ENCODE peak calls at places on chromosomes 13 and 19, in seven cellular contexts. A is amygdala, L is RWPE1, H is NCI-H2171 treated with DMSO at 0.1 percent for 48 hours, V is NCI-H1105 treated with DMSO at 0.1 percent for 48 hours, G is SW480, W is MV-4-11. X is an unnamed sample.
A peak's percentile ranks its signal among the peaks of the same experiment; 100 is the strongest.

GRCh38 chr13:24045456-24045996 is 115.0 kb upstream of the SPATA13 start:
- DNase-seq in A (no peak), L (no peak), H (no peak), V (no peak), G (no peak), W (no peak), X (no peak)

GRCh38 chr19:43763473-43763939 is 8.7 kb upstream of the SMG9 start:
- DNase-seq in A (no peak), L (no peak), H (no peak), V (no peak), G (no peak), W (peak; percentile 67), X (no peak)

GRCh38 chr19:55525289-55526101 is 11.4 kb downstream of the SBK2 start:
- DNase-seq in A (no peak), L (no peak), H (no peak), V (no peak), G (no peak), W (no peak), X (no peak)

GRCh38 chr13:106262886-106263285 is 272.6 kb downstream of the EFNB2 start:
- DNase-seq in A (no peak), L (no peak), H (no peak), V (no peak), G (peak; percentile 34), W (no peak), X (no peak)

GRCh38 chr13:112510002-112510780 is 77.8 kb downstream of the TUBGCP3 start:
- DNase-seq in A (peak; percentile 18), L (peak; percentile 29), H (peak; percentile 34), V (peak; percentile 64), G (peak; percentile 59), W (peak; percentile 35), X (no peak)

GRCh38 chr13:91464336-91464735 is 65.9 kb downstream of the GPC5 start:
- DNase-seq in A (no peak), L (no peak), H (no peak), V (no peak), G (no peak), W (no peak), X (no peak)

GRCh38 chr19:33904681-33905080 is 108.0 kb downstream of the KCTD15 start:
- DNase-seq in A (no peak), L (peak; percentile 35), H (no peak), V (no peak), G (peak; percentile 70), W (no peak), X (no peak)

GRCh38 chr13:94339116-94339687 is 140.3 kb downstream of the DCT start:
- DNase-seq in A (no peak), L (no peak), H (no peak), V (no peak), G (no peak), W (no peak), X (no peak)

GRCh38 chr19:33208904-33209843 is 15.0 kb downstream of the LRP3 start:
- DNase-seq in A (peak; percentile 44), L (no peak), H (no peak), V (no peak), G (no peak), W (no peak), X (no peak)